ENCODE peak calls at places on chromosomes 6 and 20, in four cellular contexts. O, M, V and L are unnamed samples. For H3K4me1, the result is how much of the 10 kb centered on the place peaks cover.

GRCh38 chr6:100176951-100177710 is 183.1 kb upstream of the MCHR2 start:
- DNase-seq in O (no peak), M (no peak), V (no peak), L (no peak)

GRCh38 chr6:127347188-127347587 is 3.8 kb upstream of the ECHDC1 start:
- DNase-seq in O (no peak), M (no peak), V (no peak), L (no peak)

GRCh38 chr20:59004763-59005522 is 2.1 kb downstream of the CTSZ start:
- DNase-seq in O (no peak), M (peak), V (peak), L (no peak)

GRCh38 chr20:63863798-63864544 is 1.1 kb upstream of the TPD52L2 start:
- DNase-seq in O (peak), M (peak), V (peak), L (peak)

GRCh38 chr6:118784641-118785164 is 109.2 kb upstream of the ASF1A start:
- DNase-seq in O (no peak), M (no peak), V (no peak), L (peak)

GRCh38 chr6:13395272-13396237 is 67.2 kb upstream of the TBC1D7 start:
- DNase-seq in O (no peak), M (peak), V (peak), L (peak)

GRCh38 chr6:100472674-100473073 is 8.0 kb upstream of the SIM1 start:
- DNase-seq in O (no peak), M (no peak), V (no peak), L (no peak)

GRCh38 chr6:137728386-137729349 is 138.4 kb upstream of the TNFAIP3 start:
- DNase-seq in O (no peak), M (no peak), V (no peak), L (peak)

GRCh38 chr20:19056909-19057308 is 155.5 kb upstream of the SLC24A3 start:
- DNase-seq in O (no peak), M (no peak), V (no peak), L (no peak)

GRCh38 chr20:59835448-59836395 is 97.7 kb downstream of the SYCP2 start:
- DNase-seq in O (no peak), M (no peak), V (no peak), L (no peak)

GRCh38 chr20:35226775-35227681 is 538 bp downstream of the MMP24 start:
- DNase-seq in O (no peak), M (peak), V (peak), L (no peak)

GRCh38 chr6:56328366-56328765 is 81.0 kb upstream of the COL21A1 start:
- DNase-seq in O (no peak), M (no peak), V (no peak), L (no peak)

GRCh38 chr6:125512621-125513020 is 210.9 kb upstream of the HDDC2 start:
- DNase-seq in O (peak), M (no peak), V (no peak), L (no peak)

GRCh38 chr20:50371878-50372769 is 138.1 kb upstream of the PTPN1 start:
- DNase-seq in O (no peak), M (no peak), V (no peak), L (no peak)

GRCh38 chr6:79231101-79231500 is 3.4 kb downstream of the HMGN3 start:
- DNase-seq in O (no peak), M (no peak), V (no peak), L (no peak)
- H3K27ac ChIP-seq in O (no peak), M (peak), V (no peak), L (peak)

DNA sequence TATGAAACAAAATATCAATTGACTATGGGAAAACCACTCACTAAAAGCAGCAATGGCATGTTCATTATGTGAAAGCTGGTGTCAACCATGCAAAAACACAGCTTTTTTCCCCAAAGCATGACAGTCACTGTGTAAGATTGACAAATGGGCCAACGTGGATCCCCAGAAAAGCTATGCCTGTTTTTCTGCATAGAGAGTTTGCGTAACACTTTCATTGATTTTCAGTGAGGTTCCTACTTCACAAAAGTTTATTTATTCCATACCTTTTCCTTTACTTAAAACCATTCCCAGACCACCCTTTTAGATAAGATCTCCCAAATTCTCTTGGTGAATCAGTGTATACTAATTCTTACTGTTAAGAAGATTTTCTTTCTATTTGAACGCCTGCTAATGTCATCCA is 138.4 kb upstream of the GLP1R start:
- DNase-seq in O (no peak), M (no peak), V (no peak), L (no peak)
- H3K4me1 ChIP-seq in O (under half), M (under half), V (under half), L (under half)

DNA sequence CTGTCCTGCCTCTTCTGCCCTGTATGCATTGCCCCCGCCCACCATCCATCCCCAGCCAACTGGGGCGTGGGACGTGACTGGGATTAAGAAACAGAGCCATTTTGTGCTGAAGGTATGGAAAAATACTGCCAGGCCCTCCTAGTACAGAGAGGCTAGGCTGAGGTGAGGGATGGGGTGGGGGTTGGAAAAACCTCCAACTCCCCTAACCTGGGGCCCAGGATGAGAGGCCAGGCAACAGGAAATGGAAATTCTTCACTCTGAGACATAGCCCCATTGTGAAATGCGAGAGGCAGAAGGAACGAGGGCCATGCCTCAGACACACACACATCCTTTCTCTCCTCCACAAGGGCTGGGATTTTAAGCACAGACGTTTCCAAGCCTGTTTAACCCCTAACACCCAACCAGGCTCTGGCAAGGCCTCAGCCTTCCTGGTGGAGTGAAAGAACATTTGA is 19.9 kb downstream of the KCNK5 start:
- DNase-seq in O (no peak), M (no peak), V (no peak), L (no peak)
- H3K27ac ChIP-seq in O (no peak), M (no peak), V (no peak), L (no peak)

GRCh38 chr6:107488875-107489635 is 862 bp upstream of the SOBP start:
- DNase-seq in O (no peak), M (peak), V (peak), L (peak)
- H3K4me1 ChIP-seq in O (under half), M (under half), V (under half), L (under half)

GRCh38 chr6:7137335-7138106 is 29.8 kb downstream of the RREB1 start:
- DNase-seq in O (no peak), M (peak), V (no peak), L (no peak)
- H3K27ac ChIP-seq in O (no peak), M (peak), V (no peak), L (peak)

DNA sequence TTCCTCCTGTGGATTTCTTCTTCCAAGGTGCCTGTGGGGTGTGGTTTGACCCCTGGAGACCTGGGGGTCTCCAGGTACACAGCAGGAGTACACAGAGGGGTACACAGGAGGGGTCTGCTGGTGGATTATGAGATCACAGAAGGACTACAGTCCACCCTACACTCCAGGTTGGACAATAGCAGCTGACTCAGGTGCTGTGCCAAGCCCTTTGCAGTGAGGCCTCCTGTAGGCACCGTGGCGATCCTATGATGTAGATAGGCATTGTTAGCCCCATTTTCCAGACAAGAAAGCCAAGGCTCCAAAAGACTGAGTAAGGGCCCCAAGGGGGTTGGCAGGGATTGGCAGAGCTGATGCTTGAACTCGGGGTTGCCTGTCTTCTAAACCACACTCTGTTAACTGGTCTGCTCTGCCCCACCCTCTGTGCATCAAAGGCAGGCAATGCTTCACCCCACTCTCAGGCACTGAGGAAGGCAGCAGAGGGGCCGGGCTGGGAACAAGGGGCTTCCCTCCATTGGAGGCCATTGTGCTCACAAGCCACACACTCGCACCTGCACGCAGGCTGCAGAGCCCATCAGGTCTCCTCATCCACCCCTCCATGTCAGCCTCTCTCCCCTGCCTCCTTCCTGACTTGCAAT is 77.5 kb upstream of the SIRPA start:
- DNase-seq in O (no peak), M (no peak), V (no peak), L (peak)
- H3K4me1 ChIP-seq in O (under half), M (under half), V (under half), L (under half)